ENCODE peak calls at places on chromosomes 6 and 20, in ten cellular contexts. I, X, D, W, O, B, R, L, Z and J are unnamed samples.

GRCh38 chr6:130148181-130148580 is 74.6 kb downstream of the SAMD3 start:
- DNase-seq in O (no peak), X (no peak), B (no peak), W (no peak), I (no peak), Z (no peak), R (no peak), L (peak), D (no peak), J (peak)

GRCh38 chr20:44074252-44075151 is 112.5 kb downstream of the JPH2 start:
- DNase-seq in Z (peak), I (peak), D (no peak), X (peak), L (peak), B (no peak), O (peak), W (peak), R (peak), J (peak)

GRCh38 chr6:111857674-111858337 is 15.4 kb downstream of the FYN start:
- DNase-seq in X (no peak), B (no peak), O (no peak), I (no peak), Z (no peak), L (no peak), D (no peak), R (no peak), W (no peak), J (no peak)

GRCh38 chr6:3119040-3119723 is 671 bp downstream of the BPHL start:
- DNase-seq in B (no peak), D (peak), Z (peak), L (peak), R (no peak), O (no peak), X (no peak), W (no peak), I (no peak), J (peak)

GRCh38 chr6:29926795-29927427 is 15.4 kb upstream of the HLA-A start:
- DNase-seq in X (peak), L (peak), Z (peak), D (peak), O (peak), R (no peak), W (peak), I (peak), B (peak), J (peak)

GRCh38 chr20:58078741-58079522 is 149.5 kb downstream of the ANKRD60 start:
- DNase-seq in B (no peak), Z (peak), D (no peak), X (no peak), I (no peak), O (no peak), R (no peak), L (peak), W (no peak), J (peak)

GRCh38 chr6:126955621-126956020 is 162.8 kb upstream of the RSPO3 start:
- DNase-seq in O (no peak), I (no peak), B (no peak), Z (no peak), L (peak), R (no peak), X (no peak), W (no peak), D (no peak), J (no peak)

GRCh38 chr6:45483501-45483900 is 105.8 kb upstream of the SUPT3H start:
- DNase-seq in Z (peak), O (no peak), W (no peak), R (no peak), B (no peak), X (no peak), L (no peak), I (no peak), D (no peak), J (peak)

GRCh38 chr6:16006681-16007080 is 122.2 kb upstream of the MYLIP start:
- DNase-seq in R (no peak), W (no peak), D (no peak), B (no peak), O (no peak), Z (no peak), X (no peak), L (no peak), I (no peak), J (no peak)

GRCh38 chr20:58538752-58539151 is 23.6 kb upstream of the APCDD1L start:
- DNase-seq in O (no peak), X (no peak), W (no peak), Z (no peak), D (no peak), L (no peak), B (no peak), R (no peak), I (no peak), J (peak)

GRCh38 chr6:111841822-111842221 is 31.4 kb downstream of the FYN start:
- DNase-seq in D (no peak), L (peak), R (peak), X (peak), Z (peak), I (peak), O (no peak), B (no peak), W (no peak), J (peak)

GRCh38 chr6:53862517-53863457 is 68.0 kb downstream of the LRRC1 start:
- DNase-seq in L (peak), W (no peak), R (no peak), B (no peak), Z (peak), D (no peak), O (no peak), I (no peak), X (no peak), J (peak)

GRCh38 chr20:40844285-40844684 is 155.2 kb upstream of the MAFB start:
- DNase-seq in D (no peak), B (no peak), O (no peak), R (no peak), I (no peak), X (no peak), L (no peak), Z (no peak), W (no peak), J (no peak)

GRCh38 chr6:81865712-81866111 is 113.2 kb upstream of the TENT5A start:
- DNase-seq in Z (peak), I (no peak), L (peak), X (no peak), B (no peak), R (no peak), D (peak), O (no peak), W (no peak), J (peak)

GRCh38 chr6:26033132-26033941 is 53.9 kb upstream of the HFE start:
- DNase-seq in D (peak), B (peak), O (peak), X (peak), L (peak), Z (peak), R (no peak), W (peak), I (peak), J (peak)

GRCh38 chr20:35055445-35056276 is 36.9 kb downstream of the TRPC4AP start:
- DNase-seq in R (no peak), I (no peak), X (no peak), Z (peak), L (no peak), O (no peak), B (no peak), D (no peak), W (no peak), J (no peak)

GRCh38 chr6:155352812-155353211 is 38.5 kb upstream of the TFB1M start:
- DNase-seq in W (no peak), R (no peak), X (no peak), Z (peak), D (no peak), L (peak), O (no peak), I (no peak), B (no peak), J (peak)

GRCh38 chr6:163284151-163284550 is 130.4 kb upstream of the QKI start:
- DNase-seq in I (no peak), L (no peak), Z (no peak), W (no peak), X (no peak), D (no peak), B (no peak), R (no peak), O (no peak), J (peak)

GRCh38 chr20:11452326-11452725 is 465.4 kb upstream of the BTBD3 start:
- DNase-seq in D (no peak), O (no peak), W (no peak), X (no peak), L (peak), I (no peak), Z (peak), R (no peak), B (no peak), J (peak)

GRCh38 chr20:9909167-9909566 is 70.3 kb upstream of the PAK5 start:
- DNase-seq in X (no peak), D (no peak), R (no peak), W (no peak), Z (no peak), I (no peak), L (no peak), O (no peak), B (no peak), J (no peak)

GRCh38 chr6:30836431-30836866 is 47.9 kb upstream of the DDR1 start:
- DNase-seq in R (no peak), B (no peak), O (no peak), D (no peak), W (no peak), I (peak), X (no peak), L (no peak), Z (peak), J (peak)

GRCh38 chr6:106159531-106159940 is 73.4 kb downstream of the PRDM1 start:
- DNase-seq in B (no peak), X (no peak), I (no peak), L (peak), R (no peak), Z (peak), W (no peak), D (no peak), O (no peak), J (peak)

GRCh38 chr6:156798091-156798735 is 21.0 kb downstream of the ARID1B start:
- DNase-seq in X (no peak), I (no peak), O (peak), W (no peak), B (no peak), R (no peak), D (no peak), Z (no peak), L (no peak), J (no peak)

GRCh38 chr20:49695830-49696229 is 17.8 kb downstream of the B4GALT5 start:
- DNase-seq in R (no peak), B (no peak), I (no peak), O (no peak), W (no peak), Z (peak), L (no peak), X (no peak), D (no peak), J (no peak)

GRCh38 chr6:132491303-132491702 is 21.6 kb downstream of the STX7 start:
- DNase-seq in W (no peak), X (no peak), O (no peak), L (no peak), R (no peak), Z (peak), B (no peak), D (no peak), I (peak), J (peak)

GRCh38 chr6:159467473-159468041 is 225.5 kb downstream of the SOD2 start:
- DNase-seq in I (no peak), B (no peak), L (no peak), D (no peak), R (no peak), X (no peak), Z (peak), O (no peak), W (no peak), J (peak)

GRCh38 chr6:35038076-35038475 is 103.1 kb downstream of the TCP11 start:
- DNase-seq in X (no peak), D (no peak), Z (peak), B (no peak), L (no peak), W (no peak), I (no peak), R (no peak), O (no peak), J (no peak)

GRCh38 chr20:51486197-51487005 is 56.1 kb downstream of the NFATC2 start:
- DNase-seq in I (no peak), W (no peak), X (no peak), R (no peak), L (peak), D (no peak), Z (no peak), B (no peak), O (no peak), J (no peak)

GRCh38 chr6:141641951-141642350 is 490.8 kb upstream of the GJE1 start:
- DNase-seq in W (no peak), L (no peak), X (no peak), D (no peak), B (no peak), I (no peak), O (no peak), Z (no peak), R (no peak), J (no peak)

GRCh38 chr6:141635621-141636020 is 497.1 kb upstream of the GJE1 start:
- DNase-seq in O (no peak), W (no peak), D (no peak), B (no peak), Z (no peak), X (no peak), R (no peak), L (no peak), I (no peak), J (no peak)

DNA sequence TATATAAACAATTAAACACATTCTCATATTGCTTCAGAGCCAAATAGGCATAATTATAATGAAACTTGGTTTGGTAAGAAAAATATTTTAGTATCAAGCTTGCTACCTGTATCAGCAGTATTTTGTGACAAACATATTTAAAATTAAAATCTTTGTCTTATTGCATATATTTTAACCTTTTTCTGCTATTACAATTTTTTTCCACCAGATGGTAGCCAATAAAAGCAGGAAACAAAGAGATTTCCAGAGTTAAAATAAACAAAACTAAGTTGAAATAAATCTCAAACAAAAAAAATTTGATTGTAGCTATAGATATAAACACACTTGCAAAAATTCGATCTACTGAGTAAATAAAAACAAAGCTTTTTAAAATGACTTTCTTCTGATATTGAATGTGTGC is 491.3 kb upstream of the GJE1 start:
- DNase-seq in W (no peak), L (no peak), I (no peak), R (no peak), D (no peak), X (no peak), B (no peak), Z (no peak), O (no peak), J (no peak)
- TF ChIP-seq CTCF in W (no peak), L (no peak), I (no peak), R (no peak), D (no peak), X (no peak), B (no peak), Z (no peak), O (no peak), J (no peak)

GRCh38 chr6:52115891-52116604 is 28.6 kb upstream of the PKHD1 start:
- DNase-seq in D (no peak), R (no peak), X (no peak), I (no peak), L (no peak), O (no peak), Z (no peak), W (no peak), B (no peak), J (no peak)
- H3K4me3 ChIP-seq in D (no peak), R (no peak), X (no peak), I (no peak), L (no peak), O (no peak), Z (no peak), W (no peak), B (no peak), J (no peak)

GRCh38 chr20:61260905-61261304 is 8.8 kb downstream of the CDH4 start:
- DNase-seq in Z (no peak), I (no peak), D (no peak), X (no peak), W (no peak), L (peak), B (peak), R (no peak), O (no peak), J (no peak)
- TF ChIP-seq CTCF in Z (peak), I (no peak), D (peak), X (no peak), W (no peak), L (peak), B (no peak), R (no peak), O (no peak), J (no peak)

GRCh38 chr6:10418361-10418861 is 3.5 kb upstream of the TFAP2A start:
- DNase-seq in X (no peak), W (no peak), L (no peak), I (no peak), O (no peak), R (no peak), D (no peak), Z (no peak), B (no peak), J (no peak)
- H3K4me3 ChIP-seq in X (no peak), W (no peak), L (peak), I (no peak), O (peak), R (peak), D (no peak), Z (no peak), B (no peak), J (no peak)